ENCODE peak calls at places on chromosomes 7 and 10, in nine cellular contexts. One of them, this sample, is unnamed.

GRCh38 chr7:117875566-117875965 is 2.3 kb upstream of the CTTNBP2 start:
- DNase-seq in lower lobe of right lung: no peak
- DNase-seq in tibial nerve: peak; percentile 8
- DNase-seq in heart left ventricle: no peak
- DNase-seq in nephron progenitor cell: peak; percentile 46
- DNase-seq in RWPE1: no peak
- DNase-seq in WTC11: peak; percentile 57
- DNase-seq in brain microvascular endothelial cell: peak; percentile 25
- DNase-seq in BE2C: no peak
- DNase-seq in this sample: no peak

GRCh38 chr7:121394709-121395140 is 1.4 kb downstream of the FAM3C start:
- DNase-seq in lower lobe of right lung: no peak
- DNase-seq in tibial nerve: no peak
- DNase-seq in heart left ventricle: no peak
- DNase-seq in nephron progenitor cell: no peak
- DNase-seq in RWPE1: no peak
- DNase-seq in WTC11: no peak
- DNase-seq in brain microvascular endothelial cell: no peak
- DNase-seq in BE2C: no peak
- DNase-seq in this sample: no peak

GRCh38 chr7:80347173-80347572 is 164.7 kb downstream of the GNAT3 start:
- DNase-seq in lower lobe of right lung: no peak
- DNase-seq in tibial nerve: no peak
- DNase-seq in heart left ventricle: no peak
- DNase-seq in nephron progenitor cell: no peak
- DNase-seq in RWPE1: no peak
- DNase-seq in WTC11: no peak
- DNase-seq in brain microvascular endothelial cell: no peak
- DNase-seq in BE2C: no peak
- DNase-seq in this sample: no peak

GRCh38 chr7:116316838-116317612 is 106.7 kb downstream of the TES start:
- DNase-seq in lower lobe of right lung: no peak
- DNase-seq in tibial nerve: peak; percentile 50
- DNase-seq in heart left ventricle: peak; percentile 35
- DNase-seq in nephron progenitor cell: no peak
- DNase-seq in RWPE1: peak; percentile 90
- DNase-seq in WTC11: no peak
- DNase-seq in brain microvascular endothelial cell: peak; percentile 98
- DNase-seq in BE2C: no peak
- DNase-seq in this sample: no peak

GRCh38 chr10:47231414-47231813 is 68.6 kb upstream of the GDF10 start:
- DNase-seq in lower lobe of right lung: no peak
- DNase-seq in tibial nerve: no peak
- DNase-seq in heart left ventricle: no peak
- DNase-seq in nephron progenitor cell: no peak
- DNase-seq in RWPE1: no peak
- DNase-seq in WTC11: no peak
- DNase-seq in brain microvascular endothelial cell: no peak
- DNase-seq in BE2C: no peak
- DNase-seq in this sample: no peak

GRCh38 chr7:16202298-16202697 is 219.0 kb downstream of the CRPPA start:
- DNase-seq in lower lobe of right lung: no peak
- DNase-seq in tibial nerve: no peak
- DNase-seq in heart left ventricle: no peak
- DNase-seq in nephron progenitor cell: no peak
- DNase-seq in RWPE1: no peak
- DNase-seq in WTC11: no peak
- DNase-seq in brain microvascular endothelial cell: no peak
- DNase-seq in BE2C: no peak
- DNase-seq in this sample: no peak

GRCh38 chr7:150466477-150466876 is 16.0 kb downstream of the GIMAP8 start:
- DNase-seq in lower lobe of right lung: no peak
- DNase-seq in tibial nerve: no peak
- DNase-seq in heart left ventricle: no peak
- DNase-seq in nephron progenitor cell: no peak
- DNase-seq in RWPE1: peak; percentile 11
- DNase-seq in WTC11: no peak
- DNase-seq in brain microvascular endothelial cell: no peak
- DNase-seq in BE2C: no peak
- DNase-seq in this sample: no peak

GRCh38 chr7:112067609-112068540 is 138.3 kb downstream of the DOCK4 start:
- DNase-seq in lower lobe of right lung: no peak
- DNase-seq in tibial nerve: no peak
- DNase-seq in heart left ventricle: no peak
- DNase-seq in nephron progenitor cell: no peak
- DNase-seq in RWPE1: no peak
- DNase-seq in WTC11: no peak
- DNase-seq in brain microvascular endothelial cell: no peak
- DNase-seq in BE2C: no peak
- DNase-seq in this sample: no peak

GRCh38 chr7:4707980-4708411 is 25.9 kb downstream of the FOXK1 start:
- DNase-seq in lower lobe of right lung: no peak
- DNase-seq in tibial nerve: no peak
- DNase-seq in heart left ventricle: no peak
- DNase-seq in nephron progenitor cell: peak; percentile 31
- DNase-seq in RWPE1: no peak
- DNase-seq in WTC11: peak; percentile 90
- DNase-seq in brain microvascular endothelial cell: no peak
- DNase-seq in BE2C: no peak
- DNase-seq in this sample: no peak

GRCh38 chr10:119087271-119087897 is 6.8 kb upstream of the EIF3A start:
- DNase-seq in lower lobe of right lung: no peak
- DNase-seq in tibial nerve: no peak
- DNase-seq in heart left ventricle: no peak
- DNase-seq in nephron progenitor cell: no peak
- DNase-seq in RWPE1: no peak
- DNase-seq in WTC11: no peak
- DNase-seq in brain microvascular endothelial cell: no peak
- DNase-seq in BE2C: peak; percentile 21
- DNase-seq in this sample: no peak

GRCh38 chr10:60099998-60100747 is 193.8 kb upstream of the CCDC6 start:
- DNase-seq in lower lobe of right lung: no peak
- DNase-seq in tibial nerve: peak; percentile 46
- DNase-seq in heart left ventricle: no peak
- DNase-seq in nephron progenitor cell: peak; percentile 14
- DNase-seq in RWPE1: peak; percentile 32
- DNase-seq in WTC11: no peak
- DNase-seq in brain microvascular endothelial cell: peak; percentile 53
- DNase-seq in BE2C: peak; percentile 10
- DNase-seq in this sample: no peak

GRCh38 chr10:36171546-36171945 is 529.5 kb upstream of the FZD8 start:
- DNase-seq in lower lobe of right lung: no peak
- DNase-seq in tibial nerve: no peak
- DNase-seq in heart left ventricle: no peak
- DNase-seq in nephron progenitor cell: no peak
- DNase-seq in RWPE1: no peak
- DNase-seq in WTC11: no peak
- DNase-seq in brain microvascular endothelial cell: no peak
- DNase-seq in BE2C: no peak
- DNase-seq in this sample: no peak

GRCh38 chr7:17123020-17123419 is 175.4 kb upstream of the AHR start:
- DNase-seq in lower lobe of right lung: no peak
- DNase-seq in tibial nerve: no peak
- DNase-seq in heart left ventricle: no peak
- DNase-seq in nephron progenitor cell: no peak
- DNase-seq in RWPE1: peak; percentile 29
- DNase-seq in WTC11: no peak
- DNase-seq in brain microvascular endothelial cell: peak; percentile 82
- DNase-seq in BE2C: no peak
- DNase-seq in this sample: no peak

GRCh38 chr10:129964611-129965417 is 740 bp upstream of the EBF3 start:
- DNase-seq in lower lobe of right lung: peak; percentile 40
- DNase-seq in tibial nerve: no peak
- DNase-seq in heart left ventricle: no peak
- DNase-seq in nephron progenitor cell: peak; percentile 62
- DNase-seq in RWPE1: no peak
- DNase-seq in WTC11: peak; percentile 45
- DNase-seq in brain microvascular endothelial cell: no peak
- DNase-seq in BE2C: no peak
- DNase-seq in this sample: no peak

GRCh38 chr7:128311003-128311402 is 32.7 kb downstream of the RBM28 start:
- DNase-seq in lower lobe of right lung: no peak
- DNase-seq in tibial nerve: no peak
- DNase-seq in heart left ventricle: no peak
- DNase-seq in nephron progenitor cell: no peak
- DNase-seq in RWPE1: no peak
- DNase-seq in WTC11: no peak
- DNase-seq in brain microvascular endothelial cell: no peak
- DNase-seq in BE2C: no peak
- DNase-seq in this sample: no peak

GRCh38 chr10:103745264-103746247 is 109.8 kb downstream of the SH3PXD2A start:
- DNase-seq in lower lobe of right lung: no peak
- DNase-seq in tibial nerve: no peak
- DNase-seq in heart left ventricle: peak; percentile 39
- DNase-seq in nephron progenitor cell: no peak
- DNase-seq in RWPE1: peak; percentile 87
- DNase-seq in WTC11: no peak
- DNase-seq in brain microvascular endothelial cell: no peak
- DNase-seq in BE2C: no peak
- DNase-seq in this sample: no peak
- TF ChIP-seq CTCF in lower lobe of right lung: no peak
- TF ChIP-seq CTCF in tibial nerve: no peak
- TF ChIP-seq CTCF in heart left ventricle: no peak
- TF ChIP-seq CTCF in nephron progenitor cell: no peak
- TF ChIP-seq CTCF in RWPE1: no peak
- TF ChIP-seq CTCF in WTC11: no peak
- TF ChIP-seq CTCF in brain microvascular endothelial cell: peak; percentile 3
- TF ChIP-seq CTCF in BE2C: no peak
- TF ChIP-seq CTCF in this sample: no peak

GRCh38 chr7:67302113-67303039 is 305.7 kb downstream of the TYW1 start:
- DNase-seq in lower lobe of right lung: peak; percentile 98
- DNase-seq in tibial nerve: peak; percentile 100
- DNase-seq in heart left ventricle: peak; percentile 99
- DNase-seq in nephron progenitor cell: peak; percentile 98
- DNase-seq in RWPE1: peak; percentile 98
- DNase-seq in WTC11: peak; percentile 99
- DNase-seq in brain microvascular endothelial cell: peak; percentile 99
- DNase-seq in BE2C: peak; percentile 99
- DNase-seq in this sample: peak; percentile 98
- TF ChIP-seq CTCF in lower lobe of right lung: peak; percentile 33
- TF ChIP-seq CTCF in tibial nerve: peak; percentile 78
- TF ChIP-seq CTCF in heart left ventricle: peak; percentile 23
- TF ChIP-seq CTCF in nephron progenitor cell: no peak
- TF ChIP-seq CTCF in RWPE1: no peak
- TF ChIP-seq CTCF in WTC11: no peak
- TF ChIP-seq CTCF in brain microvascular endothelial cell: peak; percentile 40
- TF ChIP-seq CTCF in BE2C: peak; percentile 11
- TF ChIP-seq CTCF in this sample: no peak

GRCh38 chr7:149354119-149354518 is 92.1 kb downstream of the ZNF783 start:
- DNase-seq in lower lobe of right lung: no peak
- DNase-seq in tibial nerve: no peak
- DNase-seq in heart left ventricle: no peak
- DNase-seq in nephron progenitor cell: no peak
- DNase-seq in RWPE1: no peak
- DNase-seq in WTC11: no peak
- DNase-seq in brain microvascular endothelial cell: no peak
- DNase-seq in BE2C: no peak
- DNase-seq in this sample: no peak

GRCh38 chr7:149355390-149356048 is 93.5 kb downstream of the ZNF783 start:
- DNase-seq in lower lobe of right lung: no peak
- DNase-seq in tibial nerve: no peak
- DNase-seq in heart left ventricle: no peak
- DNase-seq in nephron progenitor cell: no peak
- DNase-seq in RWPE1: peak; percentile 43
- DNase-seq in WTC11: peak; percentile 79
- DNase-seq in brain microvascular endothelial cell: peak; percentile 9
- DNase-seq in BE2C: no peak
- DNase-seq in this sample: no peak
- TF ChIP-seq CTCF in lower lobe of right lung: no peak
- TF ChIP-seq CTCF in tibial nerve: no peak
- TF ChIP-seq CTCF in heart left ventricle: no peak
- TF ChIP-seq CTCF in nephron progenitor cell: no peak
- TF ChIP-seq CTCF in RWPE1: no peak
- TF ChIP-seq CTCF in WTC11: no peak
- TF ChIP-seq CTCF in brain microvascular endothelial cell: no peak
- TF ChIP-seq CTCF in BE2C: no peak
- TF ChIP-seq CTCF in this sample: no peak

GRCh38 chr7:143458263-143458662 is 15.0 kb downstream of the TAS2R60 start:
- DNase-seq in lower lobe of right lung: no peak
- DNase-seq in tibial nerve: peak; percentile 31
- DNase-seq in heart left ventricle: no peak
- DNase-seq in nephron progenitor cell: no peak
- DNase-seq in RWPE1: peak; percentile 9
- DNase-seq in WTC11: no peak
- DNase-seq in brain microvascular endothelial cell: no peak
- DNase-seq in BE2C: no peak
- DNase-seq in this sample: no peak
- TF ChIP-seq CTCF in lower lobe of right lung: no peak
- TF ChIP-seq CTCF in tibial nerve: no peak
- TF ChIP-seq CTCF in heart left ventricle: no peak
- TF ChIP-seq CTCF in nephron progenitor cell: no peak
- TF ChIP-seq CTCF in RWPE1: no peak
- TF ChIP-seq CTCF in WTC11: no peak
- TF ChIP-seq CTCF in brain microvascular endothelial cell: no peak
- TF ChIP-seq CTCF in BE2C: no peak
- TF ChIP-seq CTCF in this sample: no peak

GRCh38 chr10:3166496-3167290 is 5.9 kb downstream of the PITRM1 start:
- DNase-seq in lower lobe of right lung: no peak
- DNase-seq in tibial nerve: no peak
- DNase-seq in heart left ventricle: no peak
- DNase-seq in nephron progenitor cell: no peak
- DNase-seq in RWPE1: no peak
- DNase-seq in WTC11: no peak
- DNase-seq in brain microvascular endothelial cell: no peak
- DNase-seq in BE2C: no peak
- DNase-seq in this sample: no peak

GRCh38 chr10:3163879-3164278 is 8.7 kb downstream of the PITRM1 start:
- DNase-seq in lower lobe of right lung: no peak
- DNase-seq in tibial nerve: no peak
- DNase-seq in heart left ventricle: no peak
- DNase-seq in nephron progenitor cell: no peak
- DNase-seq in RWPE1: no peak
- DNase-seq in WTC11: no peak
- DNase-seq in brain microvascular endothelial cell: no peak
- DNase-seq in BE2C: no peak
- DNase-seq in this sample: no peak

GRCh38 chr10:3159160-3159559 is 13.4 kb downstream of the PITRM1 start:
- DNase-seq in lower lobe of right lung: no peak
- DNase-seq in tibial nerve: no peak
- DNase-seq in heart left ventricle: no peak
- DNase-seq in nephron progenitor cell: no peak
- DNase-seq in RWPE1: no peak
- DNase-seq in WTC11: no peak
- DNase-seq in brain microvascular endothelial cell: no peak
- DNase-seq in BE2C: no peak
- DNase-seq in this sample: no peak

GRCh38 chr10:3165196-3165595 is 7.4 kb downstream of the PITRM1 start:
- DNase-seq in lower lobe of right lung: no peak
- DNase-seq in tibial nerve: no peak
- DNase-seq in heart left ventricle: no peak
- DNase-seq in nephron progenitor cell: no peak
- DNase-seq in RWPE1: no peak
- DNase-seq in WTC11: no peak
- DNase-seq in brain microvascular endothelial cell: no peak
- DNase-seq in BE2C: no peak
- DNase-seq in this sample: no peak

DNA sequence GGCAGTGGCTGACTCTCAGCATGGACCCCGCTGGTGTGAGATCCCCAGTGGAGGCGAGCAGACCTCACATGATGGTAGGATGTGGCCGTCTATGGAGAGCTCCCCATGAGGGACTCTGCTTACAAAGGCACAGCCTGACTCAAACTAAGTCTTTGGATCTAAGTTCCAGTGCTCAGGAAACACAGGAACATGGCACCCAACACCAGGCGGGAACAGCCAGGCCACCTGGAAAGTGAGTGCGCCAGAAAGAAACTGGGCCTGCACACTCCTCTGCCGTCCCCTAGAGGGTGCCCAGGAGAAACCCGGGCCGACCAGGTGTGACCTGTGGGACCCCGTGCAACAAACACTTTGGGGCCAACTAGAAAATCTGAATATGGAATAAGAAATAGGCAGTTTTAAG is 10.0 kb downstream of the PITRM1 start:
- DNase-seq in lower lobe of right lung: no peak
- DNase-seq in tibial nerve: no peak
- DNase-seq in heart left ventricle: no peak
- DNase-seq in nephron progenitor cell: no peak
- DNase-seq in RWPE1: no peak
- DNase-seq in WTC11: peak; percentile 52
- DNase-seq in brain microvascular endothelial cell: no peak
- DNase-seq in BE2C: no peak
- DNase-seq in this sample: no peak
- TF ChIP-seq CTCF in lower lobe of right lung: no peak
- TF ChIP-seq CTCF in tibial nerve: no peak
- TF ChIP-seq CTCF in heart left ventricle: no peak
- TF ChIP-seq CTCF in nephron progenitor cell: no peak
- TF ChIP-seq CTCF in RWPE1: no peak
- TF ChIP-seq CTCF in WTC11: peak; percentile 33
- TF ChIP-seq CTCF in brain microvascular endothelial cell: peak; percentile 41
- TF ChIP-seq CTCF in BE2C: peak; percentile 24
- TF ChIP-seq CTCF in this sample: no peak

This sample was measured in mesothelial cell of epicardium.